ENCODE peak calls at places on chromosomes 3 and 15, in four cellular contexts. One of them, this sample, is unnamed.

GRCh38 chr3:175670572-175670971 is 811.4 kb downstream of the NAALADL2 start:
- DNase-seq in NCI-H2171: no peak
- DNase-seq in MV-4-11: no peak
- DNase-seq in activated effector memory CD4-positive, alpha-beta T cell treated with Interleukin-2 at 50 U/mL for 16 hours: no peak
- DNase-seq in this sample: no peak

GRCh38 chr3:61117045-61117898 is 134.0 kb downstream of the FHIT start:
- DNase-seq in NCI-H2171: no peak
- DNase-seq in MV-4-11: no peak
- DNase-seq in activated effector memory CD4-positive, alpha-beta T cell treated with Interleukin-2 at 50 U/mL for 16 hours: no peak
- DNase-seq in this sample: no peak

GRCh38 chr15:57323806-57324589 is 52.3 kb upstream of the CGNL1 start:
- DNase-seq in NCI-H2171: peak; percentile 92
- DNase-seq in MV-4-11: no peak
- DNase-seq in activated effector memory CD4-positive, alpha-beta T cell treated with Interleukin-2 at 50 U/mL for 16 hours: no peak
- DNase-seq in this sample: no peak

GRCh38 chr3:136818851-136819783 is at the start of gene SLC35G2:
- DNase-seq in NCI-H2171: peak; percentile 25
- DNase-seq in MV-4-11: peak; percentile 3
- DNase-seq in activated effector memory CD4-positive, alpha-beta T cell treated with Interleukin-2 at 50 U/mL for 16 hours: peak; percentile 10
- DNase-seq in this sample: peak; percentile 84

GRCh38 chr3:30170681-30171438 is 435.5 kb upstream of the TGFBR2 start:
- DNase-seq in NCI-H2171: no peak
- DNase-seq in MV-4-11: no peak
- DNase-seq in activated effector memory CD4-positive, alpha-beta T cell treated with Interleukin-2 at 50 U/mL for 16 hours: no peak
- DNase-seq in this sample: no peak

GRCh38 chr3:159821148-159821547 is 167.5 kb upstream of the IL12A start:
- DNase-seq in NCI-H2171: no peak
- DNase-seq in MV-4-11: no peak
- DNase-seq in activated effector memory CD4-positive, alpha-beta T cell treated with Interleukin-2 at 50 U/mL for 16 hours: no peak
- DNase-seq in this sample: no peak

GRCh38 chr15:81303241-81304225 is 20.4 kb downstream of the STARD5 start:
- DNase-seq in NCI-H2171: no peak
- DNase-seq in MV-4-11: peak; percentile 2
- DNase-seq in activated effector memory CD4-positive, alpha-beta T cell treated with Interleukin-2 at 50 U/mL for 16 hours: no peak
- DNase-seq in this sample: no peak

GRCh38 chr15:100879461-100880138 is at the start of gene ALDH1A3:
- DNase-seq in NCI-H2171: peak; percentile 53
- DNase-seq in MV-4-11: peak; percentile 18
- DNase-seq in activated effector memory CD4-positive, alpha-beta T cell treated with Interleukin-2 at 50 U/mL for 16 hours: no peak
- DNase-seq in this sample: no peak

GRCh38 chr3:196604548-196604947 is 34.9 kb upstream of the NRROS start:
- DNase-seq in NCI-H2171: peak; percentile 49
- DNase-seq in MV-4-11: no peak
- DNase-seq in activated effector memory CD4-positive, alpha-beta T cell treated with Interleukin-2 at 50 U/mL for 16 hours: peak; percentile 43
- DNase-seq in this sample: no peak

GRCh38 chr3:9862391-9863235 is 17.4 kb downstream of the CIDEC start:
- DNase-seq in NCI-H2171: no peak
- DNase-seq in MV-4-11: no peak
- DNase-seq in activated effector memory CD4-positive, alpha-beta T cell treated with Interleukin-2 at 50 U/mL for 16 hours: no peak
- DNase-seq in this sample: peak; percentile 29

GRCh38 chr15:70643783-70644125 is 119.6 kb downstream of the UACA start:
- DNase-seq in NCI-H2171: no peak
- DNase-seq in MV-4-11: no peak
- DNase-seq in activated effector memory CD4-positive, alpha-beta T cell treated with Interleukin-2 at 50 U/mL for 16 hours: no peak
- DNase-seq in this sample: no peak

GRCh38 chr15:77974098-77974414 is 103.5 kb downstream of the TBC1D2B start:
- DNase-seq in NCI-H2171: no peak
- DNase-seq in MV-4-11: peak; percentile 62
- DNase-seq in activated effector memory CD4-positive, alpha-beta T cell treated with Interleukin-2 at 50 U/mL for 16 hours: no peak
- DNase-seq in this sample: no peak

GRCh38 chr3:16521580-16521941 is 8.1 kb upstream of the RFTN1 start:
- DNase-seq in NCI-H2171: no peak
- DNase-seq in MV-4-11: no peak
- DNase-seq in activated effector memory CD4-positive, alpha-beta T cell treated with Interleukin-2 at 50 U/mL for 16 hours: no peak
- DNase-seq in this sample: no peak

GRCh38 chr3:191300422-191300821 is 28.8 kb upstream of the CCDC50 start:
- DNase-seq in NCI-H2171: no peak
- DNase-seq in MV-4-11: no peak
- DNase-seq in activated effector memory CD4-positive, alpha-beta T cell treated with Interleukin-2 at 50 U/mL for 16 hours: no peak
- DNase-seq in this sample: no peak

GRCh38 chr3:130933801-130934345 is 40.0 kb downstream of the ATP2C1 start:
- DNase-seq in NCI-H2171: no peak
- DNase-seq in MV-4-11: no peak
- DNase-seq in activated effector memory CD4-positive, alpha-beta T cell treated with Interleukin-2 at 50 U/mL for 16 hours: no peak
- DNase-seq in this sample: no peak